ENCODE peak calls at places on chromosomes 1 and 21, in seven cellular contexts. R is heart right ventricle, E is astrocyte, U is left ventricle myocardium inferior, H is HCT116, N is BE2C, D is tibial nerve. W is an unnamed sample.

GRCh38 chr21:46438241-46438640 is 20.4 kb upstream of the DIP2A start:
- DNase-seq in E (no peak), D (no peak), H (no peak), U (no peak), N (no peak), R (no peak), W (no peak)

GRCh38 chr1:220012259-220012658 is 34.0 kb downstream of the EPRS1 start:
- DNase-seq in U (no peak), N (no peak), E (peak; percentile 3), R (no peak), H (no peak), D (no peak), W (no peak)

GRCh38 chr1:207847116-207847515 is 63.8 kb downstream of the CD34 start:
- DNase-seq in E (peak; percentile 56), D (no peak), U (no peak), H (no peak), N (no peak), R (no peak), W (no peak)

GRCh38 chr1:228104526-228105251 is 1.6 kb upstream of the C1orf35 start:
- DNase-seq in N (no peak), H (no peak), U (no peak), D (no peak), E (no peak), R (no peak), W (peak; percentile 52)

GRCh38 chr1:1080122-1080753 is 6.1 kb upstream of the RNF223 start:
- DNase-seq in D (no peak), R (peak; percentile 50), U (peak; percentile 62), N (peak; percentile 90), H (peak; percentile 42), E (no peak), W (peak; percentile 74)

GRCh38 chr1:195376190-195376589 is 1232.0 kb downstream of the KCNT2 start:
- DNase-seq in U (no peak), E (peak; percentile 0), H (peak; percentile 1), R (no peak), D (no peak), N (no peak), W (no peak)

GRCh38 chr21:29342394-29342957 is 43.8 kb downstream of the BACH1 start:
- DNase-seq in H (no peak), R (peak; percentile 63), E (peak; percentile 99), N (no peak), D (peak; percentile 19), U (peak; percentile 68), W (no peak)

GRCh38 chr1:218587890-218588289 is 242.8 kb downstream of the TGFB2 start:
- DNase-seq in U (no peak), H (no peak), E (no peak), R (no peak), D (no peak), N (no peak), W (no peak)

GRCh38 chr1:236471653-236472052 is 52.1 kb upstream of the LGALS8 start:
- DNase-seq in U (no peak), N (no peak), D (no peak), H (peak; percentile 4), E (no peak), R (no peak), W (no peak)

GRCh38 chr1:207398986-207399385 is 55.1 kb upstream of the CR2 start:
- DNase-seq in E (no peak), R (no peak), N (no peak), H (no peak), D (no peak), U (no peak), W (no peak)

GRCh38 chr1:211132681-211133392 is 1.1 kb downstream of the KCNH1 start:
- DNase-seq in D (no peak), U (no peak), R (no peak), N (no peak), H (no peak), E (no peak), W (no peak)

GRCh38 chr1:92957020-92957734 is 4.1 kb downstream of the DIPK1A start:
- DNase-seq in R (no peak), E (no peak), D (no peak), N (no peak), U (no peak), H (no peak), W (no peak)
- H3K4me1 ChIP-seq in R (peaks cover 46% of the 10 kb centered on the region), E (peaks cover 7% of the 10 kb centered on the region), D (no peaks in the 10 kb centered on the region), N (no peaks in the 10 kb centered on the region), U (peaks cover 51% of the 10 kb centered on the region), H (peaks cover 17% of the 10 kb centered on the region), W (peaks cover 25% of the 10 kb centered on the region)

DNA sequence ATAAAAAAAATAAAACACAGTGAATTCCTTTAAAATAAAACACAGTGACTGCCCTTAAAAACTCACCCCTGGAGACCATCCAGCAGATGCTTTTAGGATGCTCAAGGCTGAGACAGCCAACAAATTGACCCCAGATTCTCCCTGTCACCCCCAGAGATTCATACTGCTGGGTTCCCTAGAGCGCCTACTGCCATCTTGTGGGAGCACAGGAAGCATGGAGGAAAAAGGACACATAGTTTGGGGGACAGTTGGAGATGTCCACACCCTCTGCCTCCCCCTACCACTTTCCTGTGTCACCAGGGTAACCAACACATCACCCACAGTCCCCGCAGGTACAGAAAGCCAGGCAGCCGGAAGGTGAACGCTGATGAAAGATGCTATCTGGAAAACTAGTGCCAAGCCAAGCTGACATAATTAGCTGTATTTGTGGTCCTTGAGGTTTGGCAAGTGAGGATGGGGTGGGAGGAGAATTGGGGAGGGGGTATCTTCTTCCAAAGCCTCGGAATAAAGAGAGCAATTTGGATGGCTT is 30.8 kb downstream of the KLHDC7A start:
- DNase-seq in H (no peak), E (no peak), N (no peak), R (no peak), D (no peak), U (no peak), W (no peak)
- TF ChIP-seq CTCF in H (peak; percentile 17), E (no peak), N (peak; percentile 26), R (no peak), D (no peak), U (no peak), W (no peak)

GRCh38 chr21:25960423-25960822 is 210.1 kb downstream of the APP start:
- DNase-seq in N (peak; percentile 13), H (no peak), U (no peak), R (no peak), D (no peak), E (no peak), W (no peak)
- H3K4me1 ChIP-seq in N (peaks cover 10% of the 10 kb centered on the region), H (peaks cover 38% of the 10 kb centered on the region), U (peaks cover 29% of the 10 kb centered on the region), R (peaks cover 21% of the 10 kb centered on the region), D (peaks cover 8% of the 10 kb centered on the region), E (peaks cover 15% of the 10 kb centered on the region), W (no peaks in the 10 kb centered on the region)

DNA sequence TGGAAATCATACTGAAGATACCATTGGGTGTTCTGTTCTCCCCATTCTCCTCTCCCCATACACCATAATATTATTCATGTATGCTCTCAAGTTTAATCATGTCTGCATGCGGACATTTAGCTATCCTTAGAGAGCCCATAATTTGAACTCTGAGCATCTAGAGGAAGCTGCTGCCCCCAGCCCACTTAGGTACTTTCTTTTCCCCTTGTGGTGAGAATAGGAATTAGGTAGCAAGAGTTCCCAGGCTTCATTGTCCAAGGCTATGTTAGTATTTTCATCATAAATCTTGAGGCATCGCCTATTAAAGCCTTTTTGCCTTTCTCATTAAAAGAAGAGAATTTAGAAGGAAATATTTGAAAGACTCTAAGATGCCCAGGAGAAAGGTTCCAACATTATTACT is 96.3 kb downstream of the ROR1 start:
- DNase-seq in H (no peak), N (no peak), E (no peak), D (no peak), U (no peak), R (no peak), W (no peak)
- TF ChIP-seq CTCF in H (peak; percentile 38), N (peak; percentile 8), E (no peak), D (no peak), U (no peak), R (no peak), W (no peak)

DNA sequence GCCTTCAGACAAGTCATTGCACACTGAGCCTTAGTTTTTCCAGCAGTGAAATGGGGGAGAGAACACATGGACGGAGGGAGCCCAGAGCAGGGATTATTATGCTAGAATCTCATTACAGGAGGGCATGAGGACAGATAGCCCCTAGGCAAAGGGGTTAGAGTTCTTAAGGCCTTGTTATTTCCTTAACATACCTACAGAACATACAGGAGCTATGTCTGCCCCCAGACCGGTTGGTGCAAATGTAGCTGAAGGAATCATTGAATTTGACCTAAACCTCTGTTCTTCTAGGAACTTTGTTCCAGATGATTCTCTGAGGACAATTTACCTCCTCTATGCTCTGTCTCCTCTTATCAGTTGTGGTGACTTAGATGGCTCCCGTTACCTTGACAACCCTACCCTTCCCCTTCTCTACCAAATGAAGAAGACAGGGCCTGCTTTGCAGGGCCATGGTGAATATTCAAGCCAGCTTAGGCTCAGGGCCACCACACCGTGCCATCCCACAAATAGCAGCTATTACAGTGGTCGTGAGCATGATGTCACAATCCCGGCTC is 156.9 kb downstream of the IGSF21 start:
- DNase-seq in E (no peak), D (no peak), H (no peak), R (no peak), N (no peak), U (no peak), W (no peak)
- H3K4me1 ChIP-seq in E (no peaks in the 10 kb centered on the region), D (no peaks in the 10 kb centered on the region), H (no peaks in the 10 kb centered on the region), R (no peaks in the 10 kb centered on the region), N (no peaks in the 10 kb centered on the region), U (no peaks in the 10 kb centered on the region), W (no peaks in the 10 kb centered on the region)

GRCh38 chr1:55425310-55425930 is 210.3 kb upstream of the USP24 start:
- DNase-seq in E (no peak), R (no peak), U (no peak), D (no peak), N (no peak), H (no peak), W (no peak)
- TF ChIP-seq CTCF in E (no peak), R (no peak), U (no peak), D (no peak), N (no peak), H (peak; percentile 48), W (no peak)

GRCh38 chr1:200908158-200908868 is 13.6 kb downstream of the INAVA start:
- DNase-seq in R (no peak), U (no peak), D (no peak), N (no peak), H (no peak), E (no peak), W (no peak)
- H3K4me1 ChIP-seq in R (no peaks in the 10 kb centered on the region), U (no peaks in the 10 kb centered on the region), D (no peaks in the 10 kb centered on the region), N (no peaks in the 10 kb centered on the region), H (no peaks in the 10 kb centered on the region), E (no peaks in the 10 kb centered on the region), W (peaks cover 3% of the 10 kb centered on the region)

GRCh38 chr1:22286491-22286890 is 143.6 kb upstream of the WNT4 start:
- DNase-seq in U (no peak), N (no peak), E (no peak), D (no peak), R (no peak), H (no peak), W (no peak)
- TF ChIP-seq CTCF in U (no peak), N (no peak), E (no peak), D (no peak), R (no peak), H (no peak), W (no peak)

W was measured in Caco-2.